ENCODE peak calls at places on chromosomes 7 and 10, in ten cellular contexts. K is T-helper 22 cell; M is left cardiac atrium; Z is stimulated activated naive CD4-positive, alpha-beta T cell treated with Interleukin-2 at 50 U/mL for 16 hours; D is nephron progenitor cell; F is lung microvascular endothelial cell; Y is upper lobe of left lung; R is iPS-NIHi11; O is adipocyte; H is CD4-positive, alpha-beta T cell. U is an unnamed sample.

GRCh38 chr10:43136995-43137700 is 1.1 kb upstream of the CSGALNACT2 start:
- DNase-seq in K (no peak), M (no peak), Z (no peak), D (no peak), F (no peak), Y (no peak), R (no peak), O (peak), H (no peak), U (no peak)

GRCh38 chr7:44720301-44720700 is 28.3 kb upstream of the ZMIZ2 start:
- DNase-seq in K (no peak), M (no peak), Z (no peak), D (no peak), F (no peak), Y (no peak), R (no peak), O (no peak), H (no peak), U (no peak)

GRCh38 chr7:121406-121805 is 71.0 kb upstream of the FAM20C start:
- DNase-seq in K (no peak), M (no peak), Z (no peak), D (no peak), F (no peak), Y (no peak), R (no peak), O (no peak), H (no peak), U (no peak)

GRCh38 chr7:31776616-31777015 is 89.6 kb downstream of the PPP1R17 start:
- DNase-seq in K (no peak), M (no peak), Z (no peak), D (no peak), F (peak), Y (no peak), R (peak), O (peak), H (no peak), U (no peak)

GRCh38 chr7:45073843-45074737 is 14.7 kb downstream of the NACAD start:
- DNase-seq in K (no peak), M (no peak), Z (no peak), D (no peak), F (no peak), Y (peak), R (peak), O (no peak), H (no peak), U (peak)

GRCh38 chr10:49001402-49001801 is 61.8 kb upstream of the LRRC18 start:
- DNase-seq in K (no peak), M (peak), Z (no peak), D (peak), F (no peak), Y (no peak), R (peak), O (no peak), H (no peak), U (no peak)

GRCh38 chr10:124043310-124044142 is 49.9 kb downstream of the CHST15 start:
- DNase-seq in K (no peak), M (no peak), Z (no peak), D (no peak), F (no peak), Y (no peak), R (no peak), O (no peak), H (no peak), U (no peak)

GRCh38 chr7:80147543-80148376 is 13.1 kb downstream of the GNAI1 start:
- DNase-seq in K (no peak), M (no peak), Z (no peak), D (no peak), F (no peak), Y (no peak), R (no peak), O (peak), H (no peak), U (no peak)

GRCh38 chr7:2012044-2012900 is 220.5 kb downstream of the MAD1L1 start:
- DNase-seq in K (no peak), M (peak), Z (no peak), D (no peak), F (no peak), Y (peak), R (no peak), O (no peak), H (no peak), U (peak)

GRCh38 chr10:109740436-109740835 is 182.9 kb downstream of the XPNPEP1 start:
- DNase-seq in K (no peak), M (no peak), Z (no peak), D (no peak), F (no peak), Y (no peak), R (no peak), O (peak), H (no peak), U (no peak)

GRCh38 chr10:117762126-117762818 is 219.7 kb downstream of the EMX2 start:
- DNase-seq in K (no peak), M (no peak), Z (no peak), D (no peak), F (no peak), Y (no peak), R (no peak), O (no peak), H (no peak), U (no peak)

GRCh38 chr7:100655908-100656674 is at the start of gene ACTL6B:
- DNase-seq in K (no peak), M (peak), Z (peak), D (peak), F (peak), Y (peak), R (peak), O (peak), H (peak), U (peak)

GRCh38 chr7:122225874-122226273 is 78.7 kb downstream of the FEZF1 start:
- DNase-seq in K (no peak), M (no peak), Z (no peak), D (no peak), F (no peak), Y (no peak), R (no peak), O (no peak), H (no peak), U (no peak)

GRCh38 chr7:83301416-83301815 is 138.7 kb upstream of the PCLO start:
- DNase-seq in K (no peak), M (no peak), Z (no peak), D (no peak), F (peak), Y (no peak), R (no peak), O (peak), H (no peak), U (no peak)

GRCh38 chr7:100211342-100211780 is 8.4 kb upstream of the PVRIG start:
- DNase-seq in K (no peak), M (no peak), Z (no peak), D (no peak), F (no peak), Y (no peak), R (no peak), O (no peak), H (no peak), U (no peak)

GRCh38 chr10:19874791-19875190 is 58.6 kb downstream of the PLXDC2 start:
- DNase-seq in K (no peak), M (no peak), Z (no peak), D (no peak), F (no peak), Y (no peak), R (no peak), O (no peak), H (no peak), U (no peak)

GRCh38 chr10:43108951-43109350 is 29.3 kb upstream of the CSGALNACT2 start:
- DNase-seq in K (no peak), M (no peak), Z (no peak), D (no peak), F (no peak), Y (no peak), R (no peak), O (no peak), H (no peak), U (no peak)

GRCh38 chr7:33854951-33855350 is 50.4 kb upstream of the BMPER start:
- DNase-seq in K (no peak), M (no peak), Z (no peak), D (no peak), F (no peak), Y (no peak), R (no peak), O (peak), H (no peak), U (no peak)

GRCh38 chr10:46552526-46553237 is 3.8 kb downstream of the GPRIN2 start:
- DNase-seq in K (no peak), M (no peak), Z (no peak), D (peak), F (no peak), Y (no peak), R (no peak), O (no peak), H (no peak), U (peak)

GRCh38 chr7:44735403-44736165 is 13.1 kb upstream of the ZMIZ2 start:
- DNase-seq in K (peak), M (no peak), Z (peak), D (no peak), F (peak), Y (no peak), R (no peak), O (peak), H (no peak), U (no peak)

GRCh38 chr7:102874166-102874829 is 38.5 kb upstream of the LRRC17 start:
- DNase-seq in K (no peak), M (no peak), Z (no peak), D (no peak), F (peak), Y (no peak), R (no peak), O (peak), H (no peak), U (no peak)

GRCh38 chr10:76034236-76035009 is 603.0 kb downstream of the LRMDA start:
- DNase-seq in K (no peak), M (no peak), Z (no peak), D (peak), F (no peak), Y (no peak), R (no peak), O (no peak), H (no peak), U (no peak)

GRCh38 chr10:110429301-110429700 is 68.4 kb upstream of the DUSP5 start:
- DNase-seq in K (no peak), M (no peak), Z (no peak), D (no peak), F (no peak), Y (no peak), R (no peak), O (no peak), H (no peak), U (no peak)

GRCh38 chr7:132257253-132257652 is 319.0 kb downstream of the PLXNA4 start:
- DNase-seq in K (no peak), M (no peak), Z (no peak), D (no peak), F (no peak), Y (no peak), R (no peak), O (no peak), H (no peak), U (no peak)

GRCh38 chr10:66591865-66592264 is 334.0 kb upstream of the LRRTM3 start:
- DNase-seq in K (no peak), M (no peak), Z (no peak), D (no peak), F (no peak), Y (no peak), R (no peak), O (peak), H (no peak), U (no peak)

GRCh38 chr10:7649673-7650330 is 17.0 kb downstream of the ITIH5 start:
- DNase-seq in K (no peak), M (peak), Z (no peak), D (no peak), F (no peak), Y (no peak), R (no peak), O (no peak), H (no peak), U (no peak)

GRCh38 chr10:34319197-34319846 is 495.8 kb downstream of the PARD3 start:
- DNase-seq in K (no peak), M (no peak), Z (no peak), D (no peak), F (no peak), Y (no peak), R (peak), O (peak), H (no peak), U (no peak)

GRCh38 chr10:75396861-75397570 is 4.5 kb downstream of the ZNF503 start:
- DNase-seq in K (no peak), M (peak), Z (no peak), D (peak), F (no peak), Y (peak), R (peak), O (peak), H (no peak), U (peak)

GRCh38 chr10:48683424-48683823 is 1.2 kb upstream of the WDFY4 start:
- DNase-seq in K (no peak), M (no peak), Z (no peak), D (no peak), F (no peak), Y (no peak), R (no peak), O (no peak), H (no peak), U (no peak)

GRCh38 chr7:50754684-50755083 is 28.0 kb downstream of the GRB10 start:
- DNase-seq in K (no peak), M (no peak), Z (no peak), D (no peak), F (no peak), Y (no peak), R (no peak), O (no peak), H (no peak), U (no peak)

GRCh38 chr7:116122972-116123595 is 87.3 kb upstream of the TES start:
- DNase-seq in K (no peak), M (no peak), Z (no peak), D (peak), F (peak), Y (no peak), R (peak), O (peak), H (no peak), U (no peak)

U was measured in right cardiac atrium.